ENCODE peak calls at places on chromosomes 5 and 9, in seven cellular contexts. W is transverse colon, R is uterus, M is HCT116, A is left ventricle myocardium inferior, G is OCI-LY7, L is body of pancreas. C is an unnamed sample.

GRCh38 chr5:514101-514485 is 10.2 kb downstream of the SLC9A3 start:
- DNase-seq in G (no peak), W (no peak), A (no peak), L (no peak), R (no peak), M (no peak), C (no peak)

GRCh38 chr5:1108008-1108864 is 3.6 kb downstream of the SLC12A7 start:
- DNase-seq in W (no peak), R (no peak), M (no peak), G (no peak), A (no peak), L (no peak), C (no peak)

GRCh38 chr9:93920401-93920800 is 34.8 kb downstream of the BARX1 start:
- DNase-seq in G (no peak), W (no peak), R (no peak), A (no peak), M (no peak), L (no peak), C (no peak)

GRCh38 chr5:133967715-133968056 is 739 bp downstream of the C5orf15 start:
- DNase-seq in W (peak; percentile 14), A (no peak), M (no peak), L (peak; percentile 18), G (no peak), R (no peak), C (no peak)

GRCh38 chr5:36073595-36074216 is 7.0 kb upstream of the UGT3A2 start:
- DNase-seq in W (no peak), M (peak; percentile 22), G (peak; percentile 73), R (no peak), A (no peak), L (no peak), C (no peak)

GRCh38 chr9:17555362-17556054 is 23.4 kb upstream of the SH3GL2 start:
- DNase-seq in W (no peak), L (no peak), G (no peak), M (no peak), R (no peak), A (no peak), C (no peak)

GRCh38 chr9:35736201-35736633 is 3.8 kb downstream of the CREB3 start:
- DNase-seq in W (peak; percentile 76), M (peak; percentile 64), L (peak; percentile 68), A (peak; percentile 48), G (peak; percentile 83), R (no peak), C (no peak)

GRCh38 chr9:113755433-113755832 is 120.7 kb upstream of the ZNF618 start:
- DNase-seq in A (no peak), W (no peak), L (no peak), R (no peak), M (no peak), G (no peak), C (no peak)

GRCh38 chr9:16985559-16986348 is 115.3 kb upstream of the BNC2 start:
- DNase-seq in R (peak; percentile 16), W (peak; percentile 14), A (no peak), M (no peak), L (no peak), G (no peak), C (no peak)

GRCh38 chr5:2172471-2172870 is 289.7 kb upstream of the IRX4 start:
- DNase-seq in G (no peak), M (no peak), R (no peak), L (no peak), W (no peak), A (no peak), C (no peak)

DNA sequence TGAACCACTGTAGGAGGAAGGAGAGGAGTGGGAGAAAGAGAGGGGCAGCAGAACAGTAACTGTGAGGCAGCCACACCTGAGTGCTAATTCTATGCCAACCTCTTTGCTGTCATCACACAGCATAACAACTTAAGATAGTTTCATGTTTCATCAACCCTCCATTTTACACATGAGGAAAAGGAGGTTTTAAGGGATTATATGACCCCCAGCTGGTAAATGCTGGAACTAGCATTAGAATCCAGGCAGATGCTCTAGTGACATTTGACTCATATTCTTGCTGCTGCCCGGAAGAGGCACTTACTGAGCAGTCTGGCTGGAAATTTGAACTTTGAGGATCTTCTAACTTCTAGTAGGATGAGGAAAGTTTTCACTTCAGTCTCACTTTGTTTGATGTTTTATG is 24.1 kb upstream of the VLDLR start:
- DNase-seq in G (no peak), R (no peak), M (no peak), W (no peak), L (no peak), A (no peak), C (no peak)
- TF ChIP-seq CTCF in G (no peak), R (no peak), M (no peak), W (no peak), L (no peak), A (no peak), C (no peak)

GRCh38 chr5:28807230-28807629 is 1768.8 kb upstream of the CDH9 start:
- DNase-seq in L (no peak), W (no peak), R (no peak), G (no peak), M (no peak), A (no peak), C (no peak)
- H3K27ac ChIP-seq in L (no peak overlapping the region), W (no peak overlapping the region), R (no peak overlapping the region), G (no peak overlapping the region), M (no peak overlapping the region), A (no peak overlapping the region), C (no peak overlapping the region)

DNA sequence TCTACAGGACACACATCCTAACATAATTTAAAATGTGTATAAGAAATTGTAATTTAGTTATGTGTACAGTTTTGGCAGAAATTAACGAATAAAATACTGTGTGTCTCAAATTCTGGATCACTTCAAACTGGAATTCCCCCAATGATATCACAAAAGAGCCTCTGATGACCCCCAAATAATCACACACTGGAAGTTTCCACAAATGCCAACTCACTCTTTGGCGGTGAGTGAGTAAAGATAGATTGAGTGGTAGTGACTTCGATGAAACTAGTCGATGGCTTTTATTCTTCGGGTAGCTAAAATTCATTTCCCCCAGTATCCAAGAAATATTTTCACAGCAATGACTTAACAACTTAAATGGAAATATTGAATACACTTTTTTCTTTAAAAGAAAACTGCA is 2.2 kb downstream of the ZNF366 start:
- DNase-seq in G (no peak), M (no peak), A (no peak), R (no peak), W (no peak), L (no peak), C (no peak)
- H3K4me3 ChIP-seq in G (no peak overlapping the region), M (no peak overlapping the region), A (peak overlapping the region; percentile 61), R (no peak overlapping the region), W (no peak overlapping the region), L (no peak overlapping the region), C (peak overlapping the region; percentile 41)

GRCh38 chr5:94812232-94812631 is 193.8 kb downstream of the SLF1 start:
- DNase-seq in R (no peak), W (no peak), A (no peak), L (no peak), G (no peak), M (no peak), C (no peak)
- TF ChIP-seq CTCF in R (no peak), W (no peak), A (no peak), L (no peak), G (peak; percentile 55), M (no peak), C (no peak)

GRCh38 chr9:129835128-129835859 is at the start of the genes C9orf78 and USP20:
- DNase-seq in R (peak; percentile 97), L (peak; percentile 98), W (peak; percentile 98), G (peak; percentile 99), A (peak; percentile 96), M (peak; percentile 88), C (peak; percentile 99)

GRCh38 chr9:129834489-129835127 is 467 bp downstream of the C9orf78 start:
- DNase-seq in R (no peak), A (no peak), G (peak; percentile 33), M (no peak), L (no peak), W (peak; percentile 26), C (no peak)

GRCh38 chr9:129832957-129833356 is 2.1 kb downstream of the C9orf78 start:
- DNase-seq in W (no peak), L (no peak), R (no peak), G (no peak), A (no peak), M (no peak), C (no peak)

GRCh38 chr9:129836342-129837007 is 1.2 kb downstream of the USP20 start:
- DNase-seq in A (no peak), R (no peak), W (peak; percentile 26), M (no peak), L (no peak), G (peak; percentile 75), C (no peak)

DNA sequence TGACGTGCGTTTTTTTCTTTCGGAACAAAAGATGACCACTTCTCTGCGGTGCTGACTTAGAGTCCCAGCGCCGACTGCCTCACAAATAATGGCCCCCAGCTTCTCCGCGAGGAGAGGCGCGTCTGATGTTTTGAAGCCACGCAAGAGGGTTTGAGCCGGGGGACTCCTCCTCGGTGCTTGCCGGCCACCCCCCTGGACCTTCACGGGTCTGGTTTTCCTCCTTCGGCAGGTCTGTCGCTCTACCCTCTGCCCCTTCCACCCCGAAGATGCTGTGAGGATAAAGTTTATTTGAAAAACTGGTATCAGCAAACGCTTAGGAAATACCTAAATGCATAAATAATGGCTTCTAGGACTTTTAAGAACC is 584 bp downstream of the USP20 start:
- DNase-seq in L (no peak), A (no peak), G (no peak), W (no peak), R (no peak), M (no peak), C (no peak)
- H3K27ac ChIP-seq in L (no peak overlapping the region), A (peak overlapping the region; percentile 80), G (peak overlapping the region; percentile 49), W (peak overlapping the region; percentile 95), R (peak overlapping the region; percentile 93), M (peak overlapping the region; percentile 54), C (peak overlapping the region; percentile 90)

GRCh38 chr9:134434896-134435506 is 108.7 kb downstream of the RXRA start:
- DNase-seq in W (peak; percentile 91), R (peak; percentile 97), A (peak; percentile 97), M (no peak), L (peak; percentile 99), G (no peak), C (peak; percentile 94)
- H3K4me3 ChIP-seq in W (no peak overlapping the region), R (peak overlapping the region; percentile 9), A (peak overlapping the region; percentile 45), M (no peak overlapping the region), L (no peak overlapping the region), G (no peak overlapping the region), C (peak overlapping the region; percentile 25)

C was measured in upper lobe of right lung.